ENCODE peak calls at places on chromosomes 11 and 22, in ten cellular contexts. One of them, this sample, is unnamed.

GRCh38 chr11:121649798-121650197 is 197.0 kb upstream of the SORL1-AS1 start:
- DNase-seq in sigmoid colon: no peak
- DNase-seq in fibroblast of gingiva: no peak
- DNase-seq in GM04504: no peak
- DNase-seq in retina: no peak
- DNase-seq in glomerular endothelial cell: no peak
- DNase-seq in stimulated activated naive CD8-positive, alpha-beta T cell treated with anti-CD3 and anti-CD28 coated beads, Interleukin-15, Interleukin-2, amounts not matched to agents 100 U/mL and 50 U/mL, for 24 hours: no peak
- DNase-seq in ovary: no peak
- DNase-seq in stimulated activated CD8-positive, alpha-beta memory T cell treated with anti-CD3 and anti-CD28 coated beads, Interleukin-4, amount 100 ng/mL, for 4 hours: no peak
- DNase-seq in Panc1: no peak
- DNase-seq in this sample: no peak

GRCh38 chr11:36431429-36432092 is 78.5 kb downstream of the TRAF6 start:
- DNase-seq in sigmoid colon: peak; percentile 90
- DNase-seq in fibroblast of gingiva: peak; percentile 86
- DNase-seq in GM04504: peak; percentile 87
- DNase-seq in retina: no peak
- DNase-seq in glomerular endothelial cell: peak; percentile 62
- DNase-seq in stimulated activated naive CD8-positive, alpha-beta T cell treated with anti-CD3 and anti-CD28 coated beads, Interleukin-15, Interleukin-2, amounts not matched to agents 100 U/mL and 50 U/mL, for 24 hours: peak; percentile 43
- DNase-seq in ovary: peak; percentile 74
- DNase-seq in stimulated activated CD8-positive, alpha-beta memory T cell treated with anti-CD3 and anti-CD28 coated beads, Interleukin-4, amount 100 ng/mL, for 4 hours: peak; percentile 33
- DNase-seq in Panc1: peak; percentile 64
- DNase-seq in this sample: peak; percentile 95

GRCh38 chr11:1120532-1121342 is 37.0 kb upstream of the MUC5AC start:
- DNase-seq in sigmoid colon: peak; percentile 47
- DNase-seq in fibroblast of gingiva: no peak
- DNase-seq in GM04504: no peak
- DNase-seq in retina: no peak
- DNase-seq in glomerular endothelial cell: no peak
- DNase-seq in stimulated activated naive CD8-positive, alpha-beta T cell treated with anti-CD3 and anti-CD28 coated beads, Interleukin-15, Interleukin-2, amounts not matched to agents 100 U/mL and 50 U/mL, for 24 hours: no peak
- DNase-seq in ovary: no peak
- DNase-seq in stimulated activated CD8-positive, alpha-beta memory T cell treated with anti-CD3 and anti-CD28 coated beads, Interleukin-4, amount 100 ng/mL, for 4 hours: no peak
- DNase-seq in Panc1: no peak
- DNase-seq in this sample: no peak

GRCh38 chr22:47020157-47020556 is 257.7 kb downstream of the TBC1D22A start:
- DNase-seq in sigmoid colon: peak; percentile 51
- DNase-seq in fibroblast of gingiva: no peak
- DNase-seq in GM04504: no peak
- DNase-seq in retina: no peak
- DNase-seq in glomerular endothelial cell: no peak
- DNase-seq in stimulated activated naive CD8-positive, alpha-beta T cell treated with anti-CD3 and anti-CD28 coated beads, Interleukin-15, Interleukin-2, amounts not matched to agents 100 U/mL and 50 U/mL, for 24 hours: no peak
- DNase-seq in ovary: no peak
- DNase-seq in stimulated activated CD8-positive, alpha-beta memory T cell treated with anti-CD3 and anti-CD28 coated beads, Interleukin-4, amount 100 ng/mL, for 4 hours: no peak
- DNase-seq in Panc1: no peak
- DNase-seq in this sample: no peak

GRCh38 chr11:100640071-100640470 is 47.0 kb upstream of the ARHGAP42 start:
- DNase-seq in sigmoid colon: no peak
- DNase-seq in fibroblast of gingiva: no peak
- DNase-seq in GM04504: no peak
- DNase-seq in retina: no peak
- DNase-seq in glomerular endothelial cell: no peak
- DNase-seq in stimulated activated naive CD8-positive, alpha-beta T cell treated with anti-CD3 and anti-CD28 coated beads, Interleukin-15, Interleukin-2, amounts not matched to agents 100 U/mL and 50 U/mL, for 24 hours: no peak
- DNase-seq in ovary: no peak
- DNase-seq in stimulated activated CD8-positive, alpha-beta memory T cell treated with anti-CD3 and anti-CD28 coated beads, Interleukin-4, amount 100 ng/mL, for 4 hours: no peak
- DNase-seq in Panc1: no peak
- DNase-seq in this sample: no peak

GRCh38 chr11:86818466-86819282 is 18.3 kb downstream of the PRSS23 start:
- DNase-seq in sigmoid colon: no peak
- DNase-seq in fibroblast of gingiva: peak; percentile 68
- DNase-seq in GM04504: no peak
- DNase-seq in retina: peak; percentile 56
- DNase-seq in glomerular endothelial cell: no peak
- DNase-seq in stimulated activated naive CD8-positive, alpha-beta T cell treated with anti-CD3 and anti-CD28 coated beads, Interleukin-15, Interleukin-2, amounts not matched to agents 100 U/mL and 50 U/mL, for 24 hours: no peak
- DNase-seq in ovary: no peak
- DNase-seq in stimulated activated CD8-positive, alpha-beta memory T cell treated with anti-CD3 and anti-CD28 coated beads, Interleukin-4, amount 100 ng/mL, for 4 hours: no peak
- DNase-seq in Panc1: no peak
- DNase-seq in this sample: peak; percentile 33

GRCh38 chr11:45045692-45046471 is 95.2 kb upstream of the TP53I11 start:
- DNase-seq in sigmoid colon: peak; percentile 84
- DNase-seq in fibroblast of gingiva: peak; percentile 52
- DNase-seq in GM04504: peak; percentile 40
- DNase-seq in retina: no peak
- DNase-seq in glomerular endothelial cell: no peak
- DNase-seq in stimulated activated naive CD8-positive, alpha-beta T cell treated with anti-CD3 and anti-CD28 coated beads, Interleukin-15, Interleukin-2, amounts not matched to agents 100 U/mL and 50 U/mL, for 24 hours: peak; percentile 10
- DNase-seq in ovary: no peak
- DNase-seq in stimulated activated CD8-positive, alpha-beta memory T cell treated with anti-CD3 and anti-CD28 coated beads, Interleukin-4, amount 100 ng/mL, for 4 hours: peak; percentile 8
- DNase-seq in Panc1: peak; percentile 13
- DNase-seq in this sample: peak; percentile 46

GRCh38 chr11:125063429-125064043 is 431 bp downstream of the SLC37A2 start:
- DNase-seq in sigmoid colon: peak; percentile 59
- DNase-seq in fibroblast of gingiva: no peak
- DNase-seq in GM04504: no peak
- DNase-seq in retina: peak; percentile 49
- DNase-seq in glomerular endothelial cell: no peak
- DNase-seq in stimulated activated naive CD8-positive, alpha-beta T cell treated with anti-CD3 and anti-CD28 coated beads, Interleukin-15, Interleukin-2, amounts not matched to agents 100 U/mL and 50 U/mL, for 24 hours: no peak
- DNase-seq in ovary: no peak
- DNase-seq in stimulated activated CD8-positive, alpha-beta memory T cell treated with anti-CD3 and anti-CD28 coated beads, Interleukin-4, amount 100 ng/mL, for 4 hours: no peak
- DNase-seq in Panc1: no peak
- DNase-seq in this sample: no peak

GRCh38 chr22:44458044-44459020 is 39.7 kb downstream of the RTL6 start:
- DNase-seq in sigmoid colon: no peak
- DNase-seq in fibroblast of gingiva: no peak
- DNase-seq in GM04504: no peak
- DNase-seq in retina: no peak
- DNase-seq in glomerular endothelial cell: no peak
- DNase-seq in stimulated activated naive CD8-positive, alpha-beta T cell treated with anti-CD3 and anti-CD28 coated beads, Interleukin-15, Interleukin-2, amounts not matched to agents 100 U/mL and 50 U/mL, for 24 hours: no peak
- DNase-seq in ovary: no peak
- DNase-seq in stimulated activated CD8-positive, alpha-beta memory T cell treated with anti-CD3 and anti-CD28 coated beads, Interleukin-4, amount 100 ng/mL, for 4 hours: no peak
- DNase-seq in Panc1: no peak
- DNase-seq in this sample: no peak

GRCh38 chr11:129489254-129489653 is 113.6 kb downstream of the BARX2 start:
- DNase-seq in sigmoid colon: no peak
- DNase-seq in fibroblast of gingiva: no peak
- DNase-seq in GM04504: no peak
- DNase-seq in retina: no peak
- DNase-seq in glomerular endothelial cell: no peak
- DNase-seq in stimulated activated naive CD8-positive, alpha-beta T cell treated with anti-CD3 and anti-CD28 coated beads, Interleukin-15, Interleukin-2, amounts not matched to agents 100 U/mL and 50 U/mL, for 24 hours: no peak
- DNase-seq in ovary: no peak
- DNase-seq in stimulated activated CD8-positive, alpha-beta memory T cell treated with anti-CD3 and anti-CD28 coated beads, Interleukin-4, amount 100 ng/mL, for 4 hours: no peak
- DNase-seq in Panc1: no peak
- DNase-seq in this sample: peak; percentile 34

GRCh38 chr11:12088047-12088481 is 22.3 kb upstream of the MICAL2 start:
- DNase-seq in sigmoid colon: peak; percentile 77
- DNase-seq in fibroblast of gingiva: peak; percentile 91
- DNase-seq in GM04504: peak; percentile 81
- DNase-seq in retina: no peak
- DNase-seq in glomerular endothelial cell: no peak
- DNase-seq in stimulated activated naive CD8-positive, alpha-beta T cell treated with anti-CD3 and anti-CD28 coated beads, Interleukin-15, Interleukin-2, amounts not matched to agents 100 U/mL and 50 U/mL, for 24 hours: no peak
- DNase-seq in ovary: no peak
- DNase-seq in stimulated activated CD8-positive, alpha-beta memory T cell treated with anti-CD3 and anti-CD28 coated beads, Interleukin-4, amount 100 ng/mL, for 4 hours: no peak
- DNase-seq in Panc1: no peak
- DNase-seq in this sample: peak; percentile 38

GRCh38 chr22:43923191-43923590 is 414 bp upstream of the PNPLA3 start:
- DNase-seq in sigmoid colon: no peak
- DNase-seq in fibroblast of gingiva: no peak
- DNase-seq in GM04504: no peak
- DNase-seq in retina: peak; percentile 56
- DNase-seq in glomerular endothelial cell: no peak
- DNase-seq in stimulated activated naive CD8-positive, alpha-beta T cell treated with anti-CD3 and anti-CD28 coated beads, Interleukin-15, Interleukin-2, amounts not matched to agents 100 U/mL and 50 U/mL, for 24 hours: peak; percentile 7
- DNase-seq in ovary: no peak
- DNase-seq in stimulated activated CD8-positive, alpha-beta memory T cell treated with anti-CD3 and anti-CD28 coated beads, Interleukin-4, amount 100 ng/mL, for 4 hours: no peak
- DNase-seq in Panc1: no peak
- DNase-seq in this sample: peak; percentile 14

GRCh38 chr11:3155691-3156258 is 9.3 kb downstream of the OSBPL5 start:
- DNase-seq in sigmoid colon: peak; percentile 59
- DNase-seq in fibroblast of gingiva: peak; percentile 79
- DNase-seq in GM04504: peak; percentile 59
- DNase-seq in retina: no peak
- DNase-seq in glomerular endothelial cell: no peak
- DNase-seq in stimulated activated naive CD8-positive, alpha-beta T cell treated with anti-CD3 and anti-CD28 coated beads, Interleukin-15, Interleukin-2, amounts not matched to agents 100 U/mL and 50 U/mL, for 24 hours: no peak
- DNase-seq in ovary: peak; percentile 21
- DNase-seq in stimulated activated CD8-positive, alpha-beta memory T cell treated with anti-CD3 and anti-CD28 coated beads, Interleukin-4, amount 100 ng/mL, for 4 hours: no peak
- DNase-seq in Panc1: no peak
- DNase-seq in this sample: no peak

GRCh38 chr11:79592441-79593223 is 151.8 kb upstream of the TENM4 start:
- DNase-seq in sigmoid colon: no peak
- DNase-seq in fibroblast of gingiva: no peak
- DNase-seq in GM04504: no peak
- DNase-seq in retina: peak; percentile 80
- DNase-seq in glomerular endothelial cell: no peak
- DNase-seq in stimulated activated naive CD8-positive, alpha-beta T cell treated with anti-CD3 and anti-CD28 coated beads, Interleukin-15, Interleukin-2, amounts not matched to agents 100 U/mL and 50 U/mL, for 24 hours: no peak
- DNase-seq in ovary: no peak
- DNase-seq in stimulated activated CD8-positive, alpha-beta memory T cell treated with anti-CD3 and anti-CD28 coated beads, Interleukin-4, amount 100 ng/mL, for 4 hours: no peak
- DNase-seq in Panc1: no peak
- DNase-seq in this sample: no peak

GRCh38 chr11:19025799-19026406 is 34.6 kb downstream of the MRGPRX2 start:
- DNase-seq in sigmoid colon: no peak
- DNase-seq in fibroblast of gingiva: no peak
- DNase-seq in GM04504: no peak
- DNase-seq in retina: peak; percentile 25
- DNase-seq in glomerular endothelial cell: peak; percentile 23
- DNase-seq in stimulated activated naive CD8-positive, alpha-beta T cell treated with anti-CD3 and anti-CD28 coated beads, Interleukin-15, Interleukin-2, amounts not matched to agents 100 U/mL and 50 U/mL, for 24 hours: no peak
- DNase-seq in ovary: no peak
- DNase-seq in stimulated activated CD8-positive, alpha-beta memory T cell treated with anti-CD3 and anti-CD28 coated beads, Interleukin-4, amount 100 ng/mL, for 4 hours: no peak
- DNase-seq in Panc1: no peak
- DNase-seq in this sample: no peak

GRCh38 chr11:3786781-3787428 is 10.4 kb downstream of the NUP98 start:
- DNase-seq in sigmoid colon: no peak
- DNase-seq in fibroblast of gingiva: peak; percentile 23
- DNase-seq in GM04504: no peak
- DNase-seq in retina: no peak
- DNase-seq in glomerular endothelial cell: no peak
- DNase-seq in stimulated activated naive CD8-positive, alpha-beta T cell treated with anti-CD3 and anti-CD28 coated beads, Interleukin-15, Interleukin-2, amounts not matched to agents 100 U/mL and 50 U/mL, for 24 hours: no peak
- DNase-seq in ovary: no peak
- DNase-seq in stimulated activated CD8-positive, alpha-beta memory T cell treated with anti-CD3 and anti-CD28 coated beads, Interleukin-4, amount 100 ng/mL, for 4 hours: no peak
- DNase-seq in Panc1: no peak
- DNase-seq in this sample: no peak

GRCh38 chr11:2877474-2877873 is 8.1 kb downstream of the CDKN1C start:
- DNase-seq in sigmoid colon: no peak
- DNase-seq in fibroblast of gingiva: no peak
- DNase-seq in GM04504: no peak
- DNase-seq in retina: no peak
- DNase-seq in glomerular endothelial cell: no peak
- DNase-seq in stimulated activated naive CD8-positive, alpha-beta T cell treated with anti-CD3 and anti-CD28 coated beads, Interleukin-15, Interleukin-2, amounts not matched to agents 100 U/mL and 50 U/mL, for 24 hours: no peak
- DNase-seq in ovary: no peak
- DNase-seq in stimulated activated CD8-positive, alpha-beta memory T cell treated with anti-CD3 and anti-CD28 coated beads, Interleukin-4, amount 100 ng/mL, for 4 hours: no peak
- DNase-seq in Panc1: no peak
- DNase-seq in this sample: no peak

GRCh38 chr22:19831016-19831415 is 23.7 kb downstream of the GNB1L start:
- DNase-seq in sigmoid colon: no peak
- DNase-seq in fibroblast of gingiva: no peak
- DNase-seq in GM04504: no peak
- DNase-seq in retina: no peak
- DNase-seq in glomerular endothelial cell: no peak
- DNase-seq in stimulated activated naive CD8-positive, alpha-beta T cell treated with anti-CD3 and anti-CD28 coated beads, Interleukin-15, Interleukin-2, amounts not matched to agents 100 U/mL and 50 U/mL, for 24 hours: no peak
- DNase-seq in ovary: no peak
- DNase-seq in stimulated activated CD8-positive, alpha-beta memory T cell treated with anti-CD3 and anti-CD28 coated beads, Interleukin-4, amount 100 ng/mL, for 4 hours: no peak
- DNase-seq in Panc1: no peak
- DNase-seq in this sample: no peak

GRCh38 chr11:64254326-64254725 is 3.0 kb downstream of the PLCB3 start:
- DNase-seq in sigmoid colon: no peak
- DNase-seq in fibroblast of gingiva: no peak
- DNase-seq in GM04504: no peak
- DNase-seq in retina: no peak
- DNase-seq in glomerular endothelial cell: no peak
- DNase-seq in stimulated activated naive CD8-positive, alpha-beta T cell treated with anti-CD3 and anti-CD28 coated beads, Interleukin-15, Interleukin-2, amounts not matched to agents 100 U/mL and 50 U/mL, for 24 hours: no peak
- DNase-seq in ovary: no peak
- DNase-seq in stimulated activated CD8-positive, alpha-beta memory T cell treated with anti-CD3 and anti-CD28 coated beads, Interleukin-4, amount 100 ng/mL, for 4 hours: no peak
- DNase-seq in Panc1: no peak
- DNase-seq in this sample: no peak

GRCh38 chr11:133064152-133064877 is 468.0 kb downstream of the OPCML start:
- DNase-seq in sigmoid colon: peak; percentile 76
- DNase-seq in fibroblast of gingiva: no peak
- DNase-seq in GM04504: peak; percentile 34
- DNase-seq in retina: peak; percentile 96
- DNase-seq in glomerular endothelial cell: peak; percentile 29
- DNase-seq in stimulated activated naive CD8-positive, alpha-beta T cell treated with anti-CD3 and anti-CD28 coated beads, Interleukin-15, Interleukin-2, amounts not matched to agents 100 U/mL and 50 U/mL, for 24 hours: peak; percentile 26
- DNase-seq in ovary: peak; percentile 38
- DNase-seq in stimulated activated CD8-positive, alpha-beta memory T cell treated with anti-CD3 and anti-CD28 coated beads, Interleukin-4, amount 100 ng/mL, for 4 hours: no peak
- DNase-seq in Panc1: no peak
- DNase-seq in this sample: no peak

GRCh38 chr11:77026743-77027142 is 7.5 kb upstream of the B3GNT6 start:
- DNase-seq in sigmoid colon: no peak
- DNase-seq in fibroblast of gingiva: no peak
- DNase-seq in GM04504: no peak
- DNase-seq in retina: no peak
- DNase-seq in glomerular endothelial cell: no peak
- DNase-seq in stimulated activated naive CD8-positive, alpha-beta T cell treated with anti-CD3 and anti-CD28 coated beads, Interleukin-15, Interleukin-2, amounts not matched to agents 100 U/mL and 50 U/mL, for 24 hours: no peak
- DNase-seq in ovary: no peak
- DNase-seq in stimulated activated CD8-positive, alpha-beta memory T cell treated with anti-CD3 and anti-CD28 coated beads, Interleukin-4, amount 100 ng/mL, for 4 hours: no peak
- DNase-seq in Panc1: no peak
- DNase-seq in this sample: no peak

GRCh38 chr11:87015645-87016044 is 22.1 kb upstream of the TMEM135 start:
- DNase-seq in sigmoid colon: no peak
- DNase-seq in fibroblast of gingiva: no peak
- DNase-seq in GM04504: no peak
- DNase-seq in retina: no peak
- DNase-seq in glomerular endothelial cell: no peak
- DNase-seq in stimulated activated naive CD8-positive, alpha-beta T cell treated with anti-CD3 and anti-CD28 coated beads, Interleukin-15, Interleukin-2, amounts not matched to agents 100 U/mL and 50 U/mL, for 24 hours: no peak
- DNase-seq in ovary: no peak
- DNase-seq in stimulated activated CD8-positive, alpha-beta memory T cell treated with anti-CD3 and anti-CD28 coated beads, Interleukin-4, amount 100 ng/mL, for 4 hours: no peak
- DNase-seq in Panc1: no peak
- DNase-seq in this sample: no peak

GRCh38 chr22:36364255-36365019 is 23.3 kb downstream of the MYH9 start:
- DNase-seq in sigmoid colon: no peak
- DNase-seq in fibroblast of gingiva: no peak
- DNase-seq in GM04504: no peak
- DNase-seq in retina: no peak
- DNase-seq in glomerular endothelial cell: no peak
- DNase-seq in stimulated activated naive CD8-positive, alpha-beta T cell treated with anti-CD3 and anti-CD28 coated beads, Interleukin-15, Interleukin-2, amounts not matched to agents 100 U/mL and 50 U/mL, for 24 hours: no peak
- DNase-seq in ovary: no peak
- DNase-seq in stimulated activated CD8-positive, alpha-beta memory T cell treated with anti-CD3 and anti-CD28 coated beads, Interleukin-4, amount 100 ng/mL, for 4 hours: no peak
- DNase-seq in Panc1: no peak
- DNase-seq in this sample: no peak

GRCh38 chr11:115383431-115383830 is 120.8 kb downstream of the CADM1 start:
- DNase-seq in sigmoid colon: no peak
- DNase-seq in fibroblast of gingiva: no peak
- DNase-seq in GM04504: no peak
- DNase-seq in retina: no peak
- DNase-seq in glomerular endothelial cell: no peak
- DNase-seq in stimulated activated naive CD8-positive, alpha-beta T cell treated with anti-CD3 and anti-CD28 coated beads, Interleukin-15, Interleukin-2, amounts not matched to agents 100 U/mL and 50 U/mL, for 24 hours: no peak
- DNase-seq in ovary: no peak
- DNase-seq in stimulated activated CD8-positive, alpha-beta memory T cell treated with anti-CD3 and anti-CD28 coated beads, Interleukin-4, amount 100 ng/mL, for 4 hours: no peak
- DNase-seq in Panc1: no peak
- DNase-seq in this sample: no peak

GRCh38 chr11:27820249-27820648 is 120.0 kb upstream of the BDNF start:
- DNase-seq in sigmoid colon: no peak
- DNase-seq in fibroblast of gingiva: peak; percentile 13
- DNase-seq in GM04504: peak; percentile 10
- DNase-seq in retina: no peak
- DNase-seq in glomerular endothelial cell: no peak
- DNase-seq in stimulated activated naive CD8-positive, alpha-beta T cell treated with anti-CD3 and anti-CD28 coated beads, Interleukin-15, Interleukin-2, amounts not matched to agents 100 U/mL and 50 U/mL, for 24 hours: no peak
- DNase-seq in ovary: no peak
- DNase-seq in stimulated activated CD8-positive, alpha-beta memory T cell treated with anti-CD3 and anti-CD28 coated beads, Interleukin-4, amount 100 ng/mL, for 4 hours: no peak
- DNase-seq in Panc1: no peak
- DNase-seq in this sample: no peak

GRCh38 chr22:49382451-49382735 is 445.3 kb downstream of the BRD1 start:
- DNase-seq in sigmoid colon: peak; percentile 46
- DNase-seq in fibroblast of gingiva: no peak
- DNase-seq in GM04504: no peak
- DNase-seq in retina: no peak
- DNase-seq in glomerular endothelial cell: no peak
- DNase-seq in stimulated activated naive CD8-positive, alpha-beta T cell treated with anti-CD3 and anti-CD28 coated beads, Interleukin-15, Interleukin-2, amounts not matched to agents 100 U/mL and 50 U/mL, for 24 hours: no peak
- DNase-seq in ovary: no peak
- DNase-seq in stimulated activated CD8-positive, alpha-beta memory T cell treated with anti-CD3 and anti-CD28 coated beads, Interleukin-4, amount 100 ng/mL, for 4 hours: no peak
- DNase-seq in Panc1: no peak
- DNase-seq in this sample: no peak

GRCh38 chr11:120385110-120385509 is 48.9 kb downstream of the ARHGEF12 start:
- DNase-seq in sigmoid colon: no peak
- DNase-seq in fibroblast of gingiva: no peak
- DNase-seq in GM04504: no peak
- DNase-seq in retina: peak; percentile 73
- DNase-seq in glomerular endothelial cell: no peak
- DNase-seq in stimulated activated naive CD8-positive, alpha-beta T cell treated with anti-CD3 and anti-CD28 coated beads, Interleukin-15, Interleukin-2, amounts not matched to agents 100 U/mL and 50 U/mL, for 24 hours: no peak
- DNase-seq in ovary: no peak
- DNase-seq in stimulated activated CD8-positive, alpha-beta memory T cell treated with anti-CD3 and anti-CD28 coated beads, Interleukin-4, amount 100 ng/mL, for 4 hours: no peak
- DNase-seq in Panc1: no peak
- DNase-seq in this sample: peak; percentile 78

GRCh38 chr11:606245-606644 is 9.5 kb downstream of the IRF7 start:
- DNase-seq in sigmoid colon: peak; percentile 86
- DNase-seq in fibroblast of gingiva: peak; percentile 31
- DNase-seq in GM04504: no peak
- DNase-seq in retina: no peak
- DNase-seq in glomerular endothelial cell: no peak
- DNase-seq in stimulated activated naive CD8-positive, alpha-beta T cell treated with anti-CD3 and anti-CD28 coated beads, Interleukin-15, Interleukin-2, amounts not matched to agents 100 U/mL and 50 U/mL, for 24 hours: no peak
- DNase-seq in ovary: peak; percentile 89
- DNase-seq in stimulated activated CD8-positive, alpha-beta memory T cell treated with anti-CD3 and anti-CD28 coated beads, Interleukin-4, amount 100 ng/mL, for 4 hours: no peak
- DNase-seq in Panc1: no peak
- DNase-seq in this sample: peak; percentile 99

This sample was measured in NCI-H226.